ENCODE peak calls at places on chromosomes 12 and 14, in eight cellular contexts. One of them, this sample, is unnamed.

GRCh38 chr14:100682749-100683148 is 43.9 kb upstream of the DLK1 start:
- DNase-seq in RWPE1: no peak
- DNase-seq in dorsolateral prefrontal cortex: no peak
- DNase-seq in MCF 10A: no peak
- DNase-seq in pancreas: no peak
- DNase-seq in coronary artery: no peak
- DNase-seq in tibial artery: no peak
- DNase-seq in GM12878: no peak
- DNase-seq in this sample: no peak

GRCh38 chr12:54337280-54337842 is 12.4 kb downstream of the COPZ1 start:
- DNase-seq in pancreas: no peak
- DNase-seq in GM12878: no peak
- DNase-seq in dorsolateral prefrontal cortex: no peak
- DNase-seq in RWPE1: no peak
- DNase-seq in coronary artery: no peak
- DNase-seq in MCF 10A: no peak
- DNase-seq in tibial artery: no peak
- DNase-seq in this sample: no peak

GRCh38 chr14:63893701-63894458 is 41.1 kb downstream of the SYNE2 start:
- DNase-seq in dorsolateral prefrontal cortex: no peak
- DNase-seq in coronary artery: peak; percentile 84
- DNase-seq in GM12878: no peak
- DNase-seq in pancreas: peak; percentile 51
- DNase-seq in tibial artery: peak; percentile 89
- DNase-seq in RWPE1: no peak
- DNase-seq in MCF 10A: peak; percentile 92
- DNase-seq in this sample: peak; percentile 90

GRCh38 chr14:39267592-39268112 is 33.9 kb downstream of the MIA2 start:
- DNase-seq in GM12878: no peak
- DNase-seq in dorsolateral prefrontal cortex: no peak
- DNase-seq in RWPE1: peak; percentile 31
- DNase-seq in coronary artery: no peak
- DNase-seq in MCF 10A: peak; percentile 52
- DNase-seq in tibial artery: no peak
- DNase-seq in pancreas: no peak
- DNase-seq in this sample: peak; percentile 36

GRCh38 chr12:130838284-130838950 is 633 bp downstream of the STX2 start:
- DNase-seq in dorsolateral prefrontal cortex: peak; percentile 57
- DNase-seq in pancreas: no peak
- DNase-seq in GM12878: no peak
- DNase-seq in MCF 10A: peak; percentile 36
- DNase-seq in tibial artery: no peak
- DNase-seq in coronary artery: no peak
- DNase-seq in RWPE1: peak; percentile 19
- DNase-seq in this sample: peak; percentile 21

GRCh38 chr14:91780452-91780851 is 48.6 kb upstream of the CATSPERB start:
- DNase-seq in GM12878: no peak
- DNase-seq in coronary artery: no peak
- DNase-seq in pancreas: no peak
- DNase-seq in MCF 10A: no peak
- DNase-seq in tibial artery: no peak
- DNase-seq in RWPE1: no peak
- DNase-seq in dorsolateral prefrontal cortex: no peak
- DNase-seq in this sample: no peak

GRCh38 chr12:114400925-114401324 is 5.0 kb downstream of the TBX5 start:
- DNase-seq in coronary artery: no peak
- DNase-seq in MCF 10A: no peak
- DNase-seq in RWPE1: no peak
- DNase-seq in dorsolateral prefrontal cortex: no peak
- DNase-seq in GM12878: no peak
- DNase-seq in tibial artery: no peak
- DNase-seq in pancreas: no peak
- DNase-seq in this sample: peak; percentile 84

GRCh38 chr14:104982548-104983230 is 2.9 kb upstream of the CLBA1 start:
- DNase-seq in GM12878: no peak
- DNase-seq in tibial artery: peak; percentile 53
- DNase-seq in RWPE1: no peak
- DNase-seq in dorsolateral prefrontal cortex: no peak
- DNase-seq in MCF 10A: peak; percentile 42
- DNase-seq in pancreas: no peak
- DNase-seq in coronary artery: no peak
- DNase-seq in this sample: no peak

GRCh38 chr12:132541996-132542395 is 52.0 kb downstream of the FBRSL1 start:
- DNase-seq in GM12878: no peak
- DNase-seq in MCF 10A: no peak
- DNase-seq in dorsolateral prefrontal cortex: no peak
- DNase-seq in pancreas: no peak
- DNase-seq in tibial artery: no peak
- DNase-seq in RWPE1: no peak
- DNase-seq in coronary artery: no peak
- DNase-seq in this sample: no peak

GRCh38 chr12:3885179-3886094 is 12.2 kb upstream of the PARP11 start:
- DNase-seq in GM12878: no peak
- DNase-seq in coronary artery: no peak
- DNase-seq in dorsolateral prefrontal cortex: no peak
- DNase-seq in tibial artery: no peak
- DNase-seq in pancreas: no peak
- DNase-seq in RWPE1: peak; percentile 11
- DNase-seq in MCF 10A: peak; percentile 47
- DNase-seq in this sample: peak; percentile 41

GRCh38 chr12:75587340-75588106 is 76.1 kb upstream of the KRR1 start:
- DNase-seq in pancreas: no peak
- DNase-seq in GM12878: no peak
- DNase-seq in MCF 10A: no peak
- DNase-seq in tibial artery: no peak
- DNase-seq in dorsolateral prefrontal cortex: no peak
- DNase-seq in RWPE1: no peak
- DNase-seq in coronary artery: no peak
- DNase-seq in this sample: no peak

DNA sequence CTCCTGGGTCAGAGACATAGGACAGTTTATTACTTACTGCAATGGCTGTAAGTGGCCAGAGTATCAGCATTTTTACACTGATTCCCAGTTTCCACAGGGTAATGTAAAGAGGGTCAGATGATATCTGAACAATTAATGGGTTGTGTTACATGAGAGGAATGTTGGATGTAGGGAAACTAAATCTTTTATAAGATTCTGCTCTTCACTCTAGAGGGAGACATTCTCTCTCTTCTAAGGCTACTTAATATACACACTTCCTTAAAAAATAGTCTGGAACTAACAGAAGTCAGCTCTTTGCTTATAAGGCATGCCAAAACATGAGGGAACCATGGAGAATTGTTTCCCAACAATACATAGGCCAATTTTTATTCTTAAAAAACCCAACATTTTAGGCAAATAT is 389.8 kb downstream of the ETNK1 start:
- DNase-seq in GM12878: no peak
- DNase-seq in dorsolateral prefrontal cortex: no peak
- DNase-seq in coronary artery: no peak
- DNase-seq in MCF 10A: no peak
- DNase-seq in RWPE1: no peak
- DNase-seq in pancreas: no peak
- DNase-seq in tibial artery: no peak
- DNase-seq in this sample: no peak
- TF ChIP-seq CTCF in GM12878: no peak
- TF ChIP-seq CTCF in dorsolateral prefrontal cortex: no peak
- TF ChIP-seq CTCF in coronary artery: no peak
- TF ChIP-seq CTCF in MCF 10A: no peak
- TF ChIP-seq CTCF in RWPE1: no peak
- TF ChIP-seq CTCF in pancreas: no peak
- TF ChIP-seq CTCF in tibial artery: no peak
- TF ChIP-seq CTCF in this sample: no peak

GRCh38 chr14:26138764-26139445 is 458.9 kb downstream of the NOVA1 start:
- DNase-seq in coronary artery: no peak
- DNase-seq in GM12878: no peak
- DNase-seq in RWPE1: no peak
- DNase-seq in dorsolateral prefrontal cortex: no peak
- DNase-seq in MCF 10A: no peak
- DNase-seq in tibial artery: no peak
- DNase-seq in pancreas: no peak
- DNase-seq in this sample: no peak
- TF ChIP-seq CTCF in coronary artery: no peak
- TF ChIP-seq CTCF in GM12878: no peak
- TF ChIP-seq CTCF in RWPE1: no peak
- TF ChIP-seq CTCF in dorsolateral prefrontal cortex: no peak
- TF ChIP-seq CTCF in MCF 10A: no peak
- TF ChIP-seq CTCF in tibial artery: no peak
- TF ChIP-seq CTCF in pancreas: no peak
- TF ChIP-seq CTCF in this sample: no peak

DNA sequence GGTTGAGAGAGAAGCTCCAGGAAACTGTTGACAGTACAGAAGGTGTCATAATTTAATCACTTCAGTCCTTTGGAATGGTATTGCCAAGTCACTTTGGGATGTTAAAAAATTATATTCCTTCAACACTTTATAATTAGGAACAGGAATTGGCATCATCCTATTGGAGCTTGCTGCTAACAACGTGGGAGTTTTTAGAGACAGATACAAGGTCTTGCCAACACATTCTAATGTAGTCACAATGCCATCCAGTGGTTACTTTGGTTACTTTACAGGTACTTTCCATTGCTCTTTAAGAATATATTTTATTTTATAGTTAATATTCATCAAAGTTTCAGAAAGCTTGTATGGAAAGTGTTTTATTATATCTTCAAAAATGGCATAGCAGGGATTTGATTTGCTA is 310.1 kb downstream of the SYT1 start:
- DNase-seq in MCF 10A: peak; percentile 50
- DNase-seq in GM12878: no peak
- DNase-seq in tibial artery: no peak
- DNase-seq in dorsolateral prefrontal cortex: no peak
- DNase-seq in pancreas: no peak
- DNase-seq in coronary artery: no peak
- DNase-seq in RWPE1: peak; percentile 20
- DNase-seq in this sample: peak; percentile 69
- TF ChIP-seq CTCF in MCF 10A: peak; percentile 49
- TF ChIP-seq CTCF in GM12878: peak; percentile 51
- TF ChIP-seq CTCF in tibial artery: no peak
- TF ChIP-seq CTCF in dorsolateral prefrontal cortex: peak; percentile 17
- TF ChIP-seq CTCF in pancreas: peak; percentile 22
- TF ChIP-seq CTCF in coronary artery: no peak
- TF ChIP-seq CTCF in RWPE1: peak; percentile 27
- TF ChIP-seq CTCF in this sample: peak; percentile 50

GRCh38 chr12:110619534-110619953 is 5.6 kb downstream of the TCTN1 start:
- DNase-seq in MCF 10A: peak; percentile 2
- DNase-seq in coronary artery: no peak
- DNase-seq in tibial artery: no peak
- DNase-seq in dorsolateral prefrontal cortex: no peak
- DNase-seq in GM12878: peak; percentile 80
- DNase-seq in RWPE1: no peak
- DNase-seq in pancreas: no peak
- DNase-seq in this sample: no peak
- TF ChIP-seq CTCF in MCF 10A: no peak
- TF ChIP-seq CTCF in coronary artery: no peak
- TF ChIP-seq CTCF in tibial artery: no peak
- TF ChIP-seq CTCF in dorsolateral prefrontal cortex: no peak
- TF ChIP-seq CTCF in GM12878: peak; percentile 81
- TF ChIP-seq CTCF in RWPE1: no peak
- TF ChIP-seq CTCF in pancreas: no peak
- TF ChIP-seq CTCF in this sample: no peak

This sample was measured in AG10803.